ENCODE peak calls at places on chromosomes 3 and 15, in seven cellular contexts. G is tibial nerve, O is left ventricle myocardium inferior, S is pancreas, Z is uterus, C is heart left ventricle, W is neural progenitor cell. D is an unnamed sample. For H3K4me1, the result is how much of the 10 kb centered on the place peaks cover.

GRCh38 chr3:63450023-63450422 is 171.9 kb downstream of the SYNPR start:
- DNase-seq in S (no peak), Z (no peak), G (no peak), C (no peak), W (no peak), O (no peak), D (no peak)

GRCh38 chr15:42373274-42373673 is 14.0 kb downstream of the CAPN3 start:
- DNase-seq in G (no peak), S (no peak), W (no peak), O (peak), Z (no peak), C (peak), D (no peak)

GRCh38 chr3:54376440-54376839 is 254.1 kb downstream of the CACNA2D3 start:
- DNase-seq in W (no peak), O (no peak), G (no peak), C (no peak), Z (no peak), S (no peak), D (no peak)

GRCh38 chr3:142944346-142944745 is 19.1 kb downstream of the PAQR9 start:
- DNase-seq in C (no peak), S (no peak), O (no peak), G (no peak), Z (no peak), W (no peak), D (no peak)

GRCh38 chr3:120093119-120093922 is 926 bp downstream of the GSK3B start:
- DNase-seq in S (no peak), C (no peak), G (peak), Z (no peak), O (no peak), W (peak), D (peak)

GRCh38 chr3:194485471-194485875 is 1.3 kb downstream of the ATP13A3 start:
- DNase-seq in W (no peak), S (no peak), Z (no peak), O (no peak), C (no peak), G (no peak), D (no peak)

GRCh38 chr3:44420676-44421075 is 56.8 kb downstream of the ZNF445 start:
- DNase-seq in O (no peak), C (no peak), G (no peak), W (no peak), S (no peak), Z (no peak), D (no peak)

GRCh38 chr3:5197470-5198312 is 10.2 kb downstream of the EDEM1 start:
- DNase-seq in G (no peak), C (no peak), S (no peak), Z (no peak), W (no peak), O (no peak), D (no peak)

GRCh38 chr3:141682921-141683320 is 55.2 kb upstream of the RNF7 start:
- DNase-seq in Z (no peak), W (no peak), G (no peak), O (no peak), S (no peak), C (no peak), D (no peak)

GRCh38 chr3:86942191-86942590 is 48.8 kb downstream of the VGLL3 start:
- DNase-seq in S (no peak), O (no peak), G (no peak), W (no peak), C (no peak), Z (no peak), D (no peak)

GRCh38 chr15:47194718-47195117 is 522.6 kb upstream of the SEMA6D start:
- DNase-seq in O (no peak), Z (no peak), W (peak), S (no peak), C (no peak), G (no peak), D (no peak)

GRCh38 chr3:123244128-123244527 is 42.4 kb downstream of the SEC22A start:
- DNase-seq in C (peak), G (no peak), Z (no peak), W (no peak), O (no peak), S (peak), D (no peak)

GRCh38 chr15:31254431-31255175 is 72.0 kb upstream of the KLF13 start:
- DNase-seq in G (peak), C (peak), S (no peak), Z (no peak), O (no peak), W (no peak), D (no peak)

GRCh38 chr3:129467934-129468333 is 27.9 kb downstream of the IFT122 start:
- DNase-seq in C (no peak), O (no peak), S (no peak), W (no peak), G (no peak), Z (no peak), D (no peak)

GRCh38 chr3:33663042-33663441 is 55.0 kb downstream of the CLASP2 start:
- DNase-seq in W (no peak), O (no peak), G (no peak), S (no peak), C (no peak), Z (no peak), D (no peak)

GRCh38 chr3:171396048-171396447 is 64.2 kb downstream of the TNIK start:
- DNase-seq in S (no peak), W (no peak), G (no peak), O (no peak), Z (no peak), C (no peak), D (no peak)

GRCh38 chr3:124926426-124927116 is 8.0 kb downstream of the MUC13 start:
- DNase-seq in C (no peak), S (no peak), W (no peak), G (no peak), Z (no peak), O (no peak), D (no peak)

GRCh38 chr15:29676961-29677402 is 145.3 kb downstream of the TJP1 start:
- DNase-seq in Z (no peak), C (no peak), W (peak), G (no peak), S (no peak), O (no peak), D (no peak)

GRCh38 chr3:12444582-12445468 is 39.5 kb upstream of the TSEN2 start:
- DNase-seq in G (no peak), W (peak), S (no peak), C (no peak), O (no peak), Z (no peak), D (no peak)

GRCh38 chr3:195754141-195754540 is 33.4 kb downstream of the MUC20 start:
- DNase-seq in S (no peak), O (no peak), W (no peak), C (no peak), Z (no peak), G (no peak), D (no peak)

GRCh38 chr15:69392352-69392751 is 21.8 kb upstream of the KIF23 start:
- DNase-seq in O (no peak), W (no peak), S (no peak), G (no peak), C (no peak), Z (no peak), D (no peak)

GRCh38 chr3:187292186-187292585 is 649 bp upstream of the MASP1 start:
- DNase-seq in S (no peak), C (no peak), Z (no peak), W (no peak), O (no peak), G (no peak), D (no peak)

GRCh38 chr3:166731701-166732100 is 648.4 kb downstream of the ZBBX start:
- DNase-seq in C (no peak), O (no peak), W (no peak), G (no peak), S (no peak), Z (no peak), D (no peak)

GRCh38 chr3:43246956-43247355 is 39.4 kb upstream of the SNRK start:
- DNase-seq in W (peak), Z (no peak), O (no peak), C (no peak), G (no peak), S (no peak), D (no peak)

GRCh38 chr15:90597477-90598052 is 67.8 kb downstream of the CRTC3 start:
- DNase-seq in W (no peak), Z (no peak), C (no peak), S (no peak), G (no peak), O (no peak), D (no peak)

GRCh38 chr15:100090411-100090810 is 251.4 kb downstream of the ADAMTS17 start:
- DNase-seq in O (no peak), G (no peak), C (no peak), W (no peak), S (no peak), Z (no peak), D (no peak)

GRCh38 chr3:174204765-174205164 is 654.4 kb upstream of the NAALADL2 start:
- DNase-seq in G (no peak), Z (no peak), S (no peak), C (no peak), O (no peak), W (no peak), D (no peak)

GRCh38 chr3:154430014-154430413 is at the start of gene GPR149:
- DNase-seq in C (no peak), Z (no peak), O (no peak), S (no peak), W (peak), G (no peak), D (no peak)

GRCh38 chr3:174986685-174987084 is 127.6 kb downstream of the NAALADL2 start:
- DNase-seq in C (no peak), O (no peak), G (no peak), Z (no peak), W (no peak), S (no peak), D (no peak)

GRCh38 chr3:99702953-99703352 is 64.6 kb downstream of the COL8A1 start:
- DNase-seq in W (no peak), Z (no peak), C (no peak), S (no peak), G (no peak), O (no peak), D (no peak)

GRCh38 chr3:46959169-46959515 is 17.4 kb downstream of the CCDC12 start:
- DNase-seq in S (no peak), Z (no peak), W (no peak), C (no peak), O (no peak), G (no peak), D (no peak)

GRCh38 chr3:46962427-46962826 is 14.1 kb downstream of the CCDC12 start:
- DNase-seq in S (no peak), W (no peak), C (no peak), O (no peak), Z (no peak), G (no peak), D (no peak)

GRCh38 chr3:46960081-46960701 is 16.4 kb downstream of the CCDC12 start:
- DNase-seq in Z (no peak), O (no peak), W (peak), G (no peak), C (no peak), S (peak), D (no peak)

GRCh38 chr3:46958469-46959168 is 17.9 kb downstream of the CCDC12 start:
- DNase-seq in W (no peak), Z (no peak), G (no peak), O (no peak), S (no peak), C (no peak), D (no peak)

DNA sequence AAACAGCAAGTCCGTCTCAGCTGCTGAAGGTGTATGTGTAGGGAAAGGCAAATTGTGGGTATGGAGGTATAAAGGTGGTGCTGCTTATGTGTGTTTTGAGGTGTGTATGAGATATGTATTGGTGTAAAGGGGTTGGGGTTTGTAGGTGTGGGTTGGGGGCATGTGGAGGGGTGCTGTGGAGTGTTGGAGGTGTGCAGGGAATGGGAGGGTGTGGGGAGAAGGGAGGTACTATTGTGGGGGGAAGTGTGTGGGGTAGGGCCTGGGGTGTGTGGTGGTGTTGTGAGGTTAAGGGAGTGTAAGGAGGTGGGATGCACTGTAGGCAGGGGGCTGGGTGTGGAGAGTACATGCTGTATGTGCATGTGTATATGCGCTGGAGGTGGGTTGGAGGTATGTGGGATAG is 15.7 kb downstream of the CCDC12 start:
- DNase-seq in Z (no peak), S (no peak), G (no peak), O (no peak), W (no peak), C (no peak), D (no peak)
- H3K4me1 ChIP-seq in Z (under half), S (half or more), G (half or more), O (half or more), W (under half), C (under half), D (under half)

DNA sequence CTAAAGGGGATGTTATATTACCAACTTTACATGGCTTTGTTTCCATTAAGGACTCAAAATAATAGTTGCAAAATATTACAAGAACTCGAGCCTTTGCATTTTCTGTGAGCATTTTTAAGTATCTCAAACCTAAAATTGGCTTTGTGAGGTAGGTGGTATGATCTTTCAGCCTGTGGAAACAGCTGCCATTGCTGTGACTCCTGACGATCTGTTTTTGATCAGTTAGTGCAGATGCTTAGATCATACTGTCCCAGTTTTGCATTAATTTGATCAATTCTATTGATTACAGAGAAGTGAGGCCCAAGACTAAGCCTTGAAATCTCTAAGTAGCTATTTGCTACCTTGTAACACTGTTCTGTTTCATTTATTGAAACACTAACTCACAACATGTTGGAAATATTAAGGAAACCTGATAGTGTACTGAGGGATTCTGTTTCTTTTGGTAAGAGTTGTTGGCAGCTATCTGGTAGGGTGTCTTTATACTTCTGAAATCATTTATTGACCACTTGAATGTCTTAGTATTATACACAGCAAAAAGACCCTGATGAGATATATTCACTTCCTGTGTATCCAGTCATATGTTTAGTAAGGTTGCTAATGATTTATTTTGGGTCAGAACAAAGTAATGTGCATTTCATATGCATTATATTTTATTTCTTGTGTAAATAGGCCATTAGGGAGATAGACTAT is 14.8 kb downstream of the SKIL start:
- DNase-seq in G (no peak), S (no peak), C (no peak), O (no peak), W (no peak), Z (no peak), D (no peak)
- H3K4me3 ChIP-seq in G (no peak), S (no peak), C (no peak), O (no peak), W (no peak), Z (no peak), D (no peak)

GRCh38 chr3:185813205-185813604 is 11.6 kb downstream of the IGF2BP2 start:
- DNase-seq in S (no peak), O (no peak), Z (no peak), G (no peak), W (no peak), C (no peak), D (no peak)
- H3K4me1 ChIP-seq in S (under half), O (under half), Z (under half), G (under half), W (half or more), C (under half), D (under half)

GRCh38 chr15:45198337-45199135 is 10.8 kb upstream of the SHF start:
- DNase-seq in W (peak), Z (peak), C (peak), G (peak), S (peak), O (peak), D (peak)
- H3K4me3 ChIP-seq in W (peak), Z (peak), C (peak), G (peak), S (peak), O (peak), D (peak)

DNA sequence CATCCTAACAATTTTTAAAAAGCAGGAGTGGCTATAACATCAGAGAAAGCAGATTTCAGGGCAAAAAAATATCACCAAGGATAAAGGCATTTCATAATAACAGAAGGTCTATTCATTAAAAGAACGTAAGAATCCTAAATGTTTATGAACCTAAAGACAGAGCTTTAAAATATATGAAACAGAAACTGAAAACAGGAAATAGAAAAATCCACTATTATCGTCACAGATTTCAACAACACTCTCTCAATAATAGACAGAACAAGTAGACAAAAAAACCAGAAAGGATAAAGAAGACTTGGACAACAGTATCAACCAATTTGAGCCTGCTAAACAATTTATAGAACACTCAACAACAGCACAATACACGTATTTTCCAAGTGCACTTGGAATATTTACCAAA is 71.4 kb downstream of the FBXL22 start:
- DNase-seq in G (no peak), S (no peak), Z (no peak), C (no peak), W (no peak), O (no peak), D (no peak)
- H3K4me1 ChIP-seq in G (under half), S (under half), Z (under half), C (under half), W (under half), O (under half), D (under half)

DNA sequence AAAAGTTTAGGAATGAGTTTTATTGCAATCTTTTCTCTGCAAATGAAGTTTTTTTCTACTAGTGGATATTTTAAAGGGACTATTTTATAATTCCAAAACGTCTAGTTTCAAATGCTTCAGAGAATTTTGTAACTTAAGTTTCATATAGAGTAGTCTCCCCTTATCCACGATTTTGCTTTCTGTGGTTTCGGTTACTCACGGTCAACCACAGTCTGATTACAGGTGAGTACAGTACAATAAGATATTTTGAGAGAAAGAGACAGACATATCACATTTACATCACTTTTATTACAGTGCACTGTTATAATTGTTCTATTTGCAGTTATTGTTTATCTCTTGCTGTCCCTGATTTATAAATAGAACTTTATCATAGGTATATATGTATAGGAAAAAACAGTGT is 7.4 kb upstream of the EOGT start:
- DNase-seq in Z (no peak), G (no peak), O (no peak), S (no peak), C (no peak), W (no peak), D (no peak)
- H3K4me3 ChIP-seq in Z (no peak), G (no peak), O (no peak), S (no peak), C (no peak), W (no peak), D (no peak)

GRCh38 chr3:34881026-34881425 is 758.3 kb upstream of the ARPP21 start:
- DNase-seq in W (no peak), O (no peak), Z (no peak), S (no peak), G (no peak), C (no peak), D (no peak)
- H3K4me1 ChIP-seq in W (under half), O (under half), Z (under half), S (under half), G (under half), C (under half), D (under half)

GRCh38 chr15:63157066-63157890 is at the start of gene RPS27L:
- DNase-seq in C (peak), W (peak), G (peak), S (peak), Z (peak), O (peak), D (peak)

GRCh38 chr15:63156086-63156707 is 1.1 kb downstream of the RPS27L start:
- DNase-seq in W (peak), Z (no peak), O (no peak), G (no peak), C (no peak), S (no peak), D (no peak)

GRCh38 chr15:63156708-63157065 is 590 bp downstream of the RPS27L start:
- DNase-seq in Z (peak), O (peak), C (peak), W (peak), S (peak), G (peak), D (no peak)

GRCh38 chr15:63157891-63158431 is 684 bp upstream of the RPS27L start:
- DNase-seq in O (peak), Z (peak), S (peak), C (peak), W (peak), G (peak), D (peak)

GRCh38 chr15:63155486-63155885 is 1.8 kb downstream of the RPS27L start:
- DNase-seq in W (no peak), G (no peak), S (no peak), C (no peak), O (no peak), Z (no peak), D (no peak)
- H3K4me3 ChIP-seq in W (peak), G (no peak), S (no peak), C (peak), O (peak), Z (no peak), D (peak)

GRCh38 chr15:79896131-79896633 is 632 bp downstream of the MTHFS start:
- DNase-seq in C (no peak), O (no peak), Z (no peak), W (peak), G (no peak), S (no peak), D (no peak)

GRCh38 chr15:79898369-79898768 is 1.6 kb upstream of the MTHFS start:
- DNase-seq in C (no peak), O (no peak), W (no peak), S (no peak), Z (no peak), G (no peak), D (no peak)

GRCh38 chr15:79897380-79897678 is 515 bp upstream of the MTHFS start:
- DNase-seq in Z (no peak), S (no peak), W (no peak), C (no peak), O (no peak), G (peak), D (no peak)

GRCh38 chr15:79896634-79897379 is at the start of gene MTHFS:
- DNase-seq in W (peak), G (peak), Z (peak), C (peak), O (peak), S (peak), D (peak)

GRCh38 chr15:79897701-79898113 is 893 bp upstream of the MTHFS start:
- DNase-seq in G (no peak), C (no peak), W (no peak), O (no peak), Z (no peak), S (no peak), D (no peak)
- H3K4me1 ChIP-seq in G (under half), C (under half), W (under half), O (under half), Z (under half), S (under half), D (under half)